ENCODE peak calls at places on chromosomes 13 and 19, in seven cellular contexts. X, D, B, I, H, M and O are unnamed samples.
A peak's percentile ranks its signal among the peaks of the same experiment; 100 is the strongest.

GRCh38 chr19:39160523-39160861 is 34.9 kb downstream of the PAK4 start:
- DNase-seq in X (no peak), D (no peak), B (no peak), I (no peak), H (no peak), M (peak; percentile 82), O (no peak)

GRCh38 chr19:1045247-1045603 is 5.3 kb downstream of the ABCA7 start:
- DNase-seq in X (no peak), D (peak; percentile 98), B (peak; percentile 91), I (peak; percentile 57), H (no peak), M (peak; percentile 48), O (no peak)

GRCh38 chr13:42720858-42721219 is 60.5 kb upstream of the FAM216B start:
- DNase-seq in X (no peak), D (no peak), B (no peak), I (no peak), H (no peak), M (no peak), O (no peak)

GRCh38 chr13:102856603-102857002 is 10.8 kb downstream of the ERCC5 start:
- DNase-seq in X (peak; percentile 54), D (no peak), B (no peak), I (peak; percentile 34), H (no peak), M (no peak), O (no peak)

GRCh38 chr13:46339035-46339666 is 47.9 kb downstream of the RUBCNL start:
- DNase-seq in X (peak; percentile 51), D (no peak), B (no peak), I (no peak), H (no peak), M (peak; percentile 72), O (no peak)

GRCh38 chr13:113170503-113170902 is 12.1 kb downstream of the PROZ start:
- DNase-seq in X (no peak), D (no peak), B (no peak), I (no peak), H (no peak), M (no peak), O (no peak)

GRCh38 chr19:39413903-39414608 is 1.6 kb downstream of the PLEKHG2 start:
- DNase-seq in X (no peak), D (peak; percentile 49), B (peak; percentile 77), I (peak; percentile 43), H (peak; percentile 54), M (peak; percentile 63), O (peak; percentile 47)

GRCh38 chr13:71880753-71881541 is 13.9 kb upstream of the DACH1 start:
- DNase-seq in X (no peak), D (peak; percentile 47), B (no peak), I (no peak), H (no peak), M (no peak), O (no peak)

GRCh38 chr13:110116072-110116487 is 190.9 kb downstream of the COL4A1 start:
- DNase-seq in X (peak; percentile 79), D (peak; percentile 89), B (peak; percentile 79), I (peak; percentile 60), H (peak; percentile 73), M (peak; percentile 69), O (peak; percentile 49)

GRCh38 chr13:20772401-20773131 is 1.2 kb downstream of the EEF1AKMT1 start:
- DNase-seq in X (no peak), D (no peak), B (no peak), I (no peak), H (no peak), M (no peak), O (no peak)

GRCh38 chr13:64928704-64929499 is 2301.2 kb downstream of the PCDH9 start:
- DNase-seq in X (no peak), D (no peak), B (peak; percentile 28), I (no peak), H (no peak), M (no peak), O (no peak)

GRCh38 chr19:11018743-11019142 is 57.9 kb downstream of the SMARCA4 start:
- DNase-seq in X (peak; percentile 76), D (no peak), B (no peak), I (peak; percentile 27), H (no peak), M (no peak), O (no peak)

GRCh38 chr19:17436874-17437267 is 11.6 kb downstream of the TMEM221 start:
- DNase-seq in X (no peak), D (peak; percentile 10), B (no peak), I (no peak), H (no peak), M (no peak), O (no peak)

GRCh38 chr19:1251233-1251502 is 2.8 kb downstream of the MIDN start:
- DNase-seq in X (peak; percentile 93), D (no peak), B (peak; percentile 86), I (peak; percentile 81), H (peak; percentile 60), M (peak; percentile 93), O (peak; percentile 67)

GRCh38 chr13:41588899-41589298 is 131.5 kb downstream of the RGCC start:
- DNase-seq in X (no peak), D (peak; percentile 21), B (peak; percentile 70), I (no peak), H (no peak), M (no peak), O (no peak)

GRCh38 chr19:45528744-45529453 is 21.6 kb downstream of the VASP start:
- DNase-seq in X (peak; percentile 64), D (peak; percentile 97), B (peak; percentile 63), I (peak; percentile 84), H (peak; percentile 60), M (no peak), O (no peak)

GRCh38 chr13:42007844-42008243 is 40.6 kb upstream of the DGKH start:
- DNase-seq in X (no peak), D (no peak), B (no peak), I (no peak), H (no peak), M (no peak), O (no peak)

GRCh38 chr13:112641456-112641855 is 48.4 kb upstream of the ATP11A start:
- DNase-seq in X (peak; percentile 30), D (no peak), B (no peak), I (no peak), H (no peak), M (no peak), O (peak; percentile 10)

GRCh38 chr19:36939153-36939552 is 23.0 kb downstream of the ZNF568 start:
- DNase-seq in X (no peak), D (peak; percentile 52), B (no peak), I (no peak), H (peak; percentile 4), M (no peak), O (no peak)

GRCh38 chr13:114105351-114106225 is 26.8 kb downstream of the RASA3 start:
- DNase-seq in X (no peak), D (no peak), B (no peak), I (no peak), H (peak; percentile 51), M (peak; percentile 46), O (peak; percentile 15)

GRCh38 chr19:8148410-8149231 is 771 bp downstream of the FBN3 start:
- DNase-seq in X (peak; percentile 58), D (peak; percentile 97), B (peak; percentile 29), I (no peak), H (peak; percentile 67), M (no peak), O (no peak)

GRCh38 chr19:45137179-45137761 is 23.5 kb downstream of the NKPD1 start:
- DNase-seq in X (no peak), D (no peak), B (no peak), I (no peak), H (no peak), M (no peak), O (no peak)

GRCh38 chr19:46311444-46311843 is 14.6 kb downstream of the HIF3A start:
- DNase-seq in X (no peak), D (no peak), B (no peak), I (no peak), H (no peak), M (no peak), O (no peak)

GRCh38 chr19:815775-816499 is 5.8 kb downstream of the PLPPR3 start:
- DNase-seq in X (no peak), D (no peak), B (no peak), I (no peak), H (no peak), M (no peak), O (no peak)

GRCh38 chr13:54536112-54536511 is 1507.5 kb downstream of the OLFM4 start:
- DNase-seq in X (no peak), D (peak; percentile 74), B (peak; percentile 0), I (no peak), H (peak; percentile 13), M (no peak), O (no peak)

GRCh38 chr13:110812869-110813645 is 99.6 kb downstream of the ING1 start:
- DNase-seq in X (no peak), D (no peak), B (no peak), I (no peak), H (no peak), M (no peak), O (no peak)

GRCh38 chr13:95298169-95298940 is 2.9 kb downstream of the ABCC4 start:
- DNase-seq in X (peak; percentile 70), D (no peak), B (no peak), I (no peak), H (no peak), M (no peak), O (no peak)
- H3K27ac ChIP-seq in X (peak overlapping the region; percentile 37), D (no peak overlapping the region), B (peak overlapping the region; percentile 96), I (peak overlapping the region; percentile 74), H (no peak overlapping the region), M (no peak overlapping the region), O (no peak overlapping the region)

DNA sequence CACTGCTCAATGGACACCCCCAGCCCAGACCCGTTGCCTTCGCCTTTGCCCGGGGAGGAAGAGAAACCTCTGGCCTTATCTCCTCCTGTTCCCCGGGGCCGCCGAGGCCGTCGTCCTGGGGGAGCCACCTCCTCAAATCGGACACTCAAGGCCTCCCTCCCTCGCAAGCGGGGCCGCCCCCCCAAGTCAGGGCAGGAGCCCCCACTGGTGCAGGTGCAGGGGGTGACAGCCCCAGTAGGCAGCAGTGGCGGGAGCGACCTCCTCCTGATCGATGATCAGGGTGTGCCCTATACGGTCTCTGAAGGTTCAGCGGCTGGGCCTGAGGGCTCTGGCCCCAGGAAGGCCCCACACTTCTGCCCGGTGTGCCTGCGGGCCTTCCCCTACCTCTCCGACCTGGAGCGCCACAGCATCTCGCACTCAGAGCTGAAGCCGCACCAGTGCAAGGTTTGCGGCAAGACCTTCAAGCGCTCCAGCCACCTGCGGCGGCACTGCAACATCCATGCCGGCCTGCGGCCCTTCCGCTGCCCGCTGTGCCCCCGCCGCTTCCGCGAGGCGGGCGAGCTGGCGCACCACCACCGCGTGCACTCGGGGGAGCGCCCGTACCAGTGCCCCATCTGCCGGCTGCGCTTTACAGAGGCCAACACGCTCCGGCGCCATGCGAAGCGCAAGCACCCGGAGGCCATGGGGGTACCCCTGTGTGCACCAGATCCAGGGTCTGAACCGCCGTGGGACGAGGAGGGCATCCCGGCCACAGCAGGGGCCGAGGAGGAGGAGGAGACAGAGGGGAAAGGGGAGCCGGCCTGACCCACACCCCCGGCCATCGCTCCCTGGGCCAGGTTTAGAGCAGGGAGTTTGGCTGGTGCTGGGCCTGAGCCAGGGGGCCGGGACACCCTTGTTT is 2.3 kb downstream of the ZNF524 start:
- DNase-seq in X (peak; percentile 49), D (no peak), B (no peak), I (no peak), H (no peak), M (no peak), O (no peak)
- H3K4me1 ChIP-seq in X (peaks cover 40% of the 10 kb centered on the region), D (peaks cover 22% of the 10 kb centered on the region), B (peaks cover 29% of the 10 kb centered on the region), I (peaks cover 7% of the 10 kb centered on the region), H (peaks cover 6% of the 10 kb centered on the region), M (no peaks in the 10 kb centered on the region), O (no peaks in the 10 kb centered on the region)

GRCh38 chr19:49114630-49115363 is 627 bp downstream of the LIN7B start:
- DNase-seq in X (peak; percentile 77), D (peak; percentile 88), B (no peak), I (peak; percentile 69), H (peak; percentile 90), M (peak; percentile 86), O (peak; percentile 62)
- H3K27ac ChIP-seq in X (peak overlapping the region; percentile 79), D (no peak overlapping the region), B (peak overlapping the region; percentile 95), I (peak overlapping the region; percentile 64), H (peak overlapping the region; percentile 88), M (no peak overlapping the region), O (peak overlapping the region; percentile 75)

GRCh38 chr19:4080473-4080872 is 13.8 kb upstream of the ZBTB7A start:
- DNase-seq in X (no peak), D (no peak), B (no peak), I (no peak), H (no peak), M (no peak), O (no peak)
- H3K4me1 ChIP-seq in X (peaks cover 39% of the 10 kb centered on the region), D (peaks cover 18% of the 10 kb centered on the region), B (no peaks in the 10 kb centered on the region), I (peaks cover 26% of the 10 kb centered on the region), H (peaks cover 2% of the 10 kb centered on the region), M (no peaks in the 10 kb centered on the region), O (no peaks in the 10 kb centered on the region)